ENCODE peak calls at places on chromosome 12, in ten cellular contexts. One of them, this sample, is unnamed. For H3K4me1 and H3K36me3, the result is how much of the 10 kb centered on the place peaks cover.

GRCh38 chr12:105083041-105083440 is 1.2 kb downstream of the ALDH1L2 start:
- DNase-seq in left ventricle myocardium inferior: no peak
- DNase-seq in lower lobe of right lung: no peak
- DNase-seq in thyroid gland: no peak
- DNase-seq in upper lobe of right lung: no peak
- DNase-seq in small intestine: no peak
- DNase-seq in esophagus squamous epithelium: no peak
- DNase-seq in neuronal stem cell: no peak
- DNase-seq in sigmoid colon: no peak
- DNase-seq in body of pancreas: peak
- DNase-seq in this sample: no peak

GRCh38 chr12:67436230-67436629 is 167.1 kb downstream of the CAND1 start:
- DNase-seq in body of pancreas: no peak
- DNase-seq in thyroid gland: no peak
- DNase-seq in neuronal stem cell: no peak
- DNase-seq in sigmoid colon: no peak
- DNase-seq in esophagus squamous epithelium: no peak
- DNase-seq in lower lobe of right lung: no peak
- DNase-seq in small intestine: no peak
- DNase-seq in left ventricle myocardium inferior: no peak
- DNase-seq in upper lobe of right lung: no peak
- DNase-seq in this sample: no peak

GRCh38 chr12:126353604-126354003 is 1288.4 kb downstream of the AACS start:
- DNase-seq in neuronal stem cell: no peak
- DNase-seq in upper lobe of right lung: no peak
- DNase-seq in body of pancreas: no peak
- DNase-seq in sigmoid colon: no peak
- DNase-seq in small intestine: no peak
- DNase-seq in thyroid gland: no peak
- DNase-seq in esophagus squamous epithelium: no peak
- DNase-seq in lower lobe of right lung: no peak
- DNase-seq in left ventricle myocardium inferior: no peak
- DNase-seq in this sample: no peak

GRCh38 chr12:169528-170360 is 44.2 kb downstream of the SLC6A12 start:
- DNase-seq in neuronal stem cell: no peak
- DNase-seq in small intestine: no peak
- DNase-seq in body of pancreas: no peak
- DNase-seq in esophagus squamous epithelium: no peak
- DNase-seq in thyroid gland: no peak
- DNase-seq in sigmoid colon: no peak
- DNase-seq in upper lobe of right lung: no peak
- DNase-seq in lower lobe of right lung: no peak
- DNase-seq in left ventricle myocardium inferior: no peak
- DNase-seq in this sample: no peak

GRCh38 chr12:46921048-46921753 is 95.4 kb upstream of the SLC38A4 start:
- DNase-seq in lower lobe of right lung: no peak
- DNase-seq in sigmoid colon: no peak
- DNase-seq in neuronal stem cell: no peak
- DNase-seq in left ventricle myocardium inferior: no peak
- DNase-seq in esophagus squamous epithelium: no peak
- DNase-seq in upper lobe of right lung: no peak
- DNase-seq in body of pancreas: no peak
- DNase-seq in small intestine: no peak
- DNase-seq in thyroid gland: no peak
- DNase-seq in this sample: no peak

GRCh38 chr12:93060666-93061413 is 131.7 kb upstream of the EEA1 start:
- DNase-seq in sigmoid colon: peak
- DNase-seq in neuronal stem cell: no peak
- DNase-seq in left ventricle myocardium inferior: no peak
- DNase-seq in small intestine: no peak
- DNase-seq in esophagus squamous epithelium: no peak
- DNase-seq in thyroid gland: no peak
- DNase-seq in lower lobe of right lung: no peak
- DNase-seq in upper lobe of right lung: no peak
- DNase-seq in body of pancreas: peak
- DNase-seq in this sample: no peak

GRCh38 chr12:131347345-131347714 is 363.6 kb upstream of the SFSWAP start:
- DNase-seq in upper lobe of right lung: no peak
- DNase-seq in sigmoid colon: no peak
- DNase-seq in lower lobe of right lung: no peak
- DNase-seq in left ventricle myocardium inferior: no peak
- DNase-seq in thyroid gland: no peak
- DNase-seq in esophagus squamous epithelium: no peak
- DNase-seq in small intestine: no peak
- DNase-seq in neuronal stem cell: no peak
- DNase-seq in body of pancreas: no peak
- DNase-seq in this sample: no peak

GRCh38 chr12:41514050-41514449 is 325.9 kb downstream of the PDZRN4 start:
- DNase-seq in body of pancreas: no peak
- DNase-seq in lower lobe of right lung: no peak
- DNase-seq in thyroid gland: no peak
- DNase-seq in esophagus squamous epithelium: no peak
- DNase-seq in left ventricle myocardium inferior: no peak
- DNase-seq in upper lobe of right lung: no peak
- DNase-seq in sigmoid colon: no peak
- DNase-seq in small intestine: no peak
- DNase-seq in neuronal stem cell: no peak
- DNase-seq in this sample: no peak

GRCh38 chr12:111405856-111406473 is at the start of gene SH2B3:
- DNase-seq in body of pancreas: no peak
- DNase-seq in lower lobe of right lung: no peak
- DNase-seq in left ventricle myocardium inferior: no peak
- DNase-seq in sigmoid colon: no peak
- DNase-seq in thyroid gland: no peak
- DNase-seq in upper lobe of right lung: no peak
- DNase-seq in neuronal stem cell: no peak
- DNase-seq in small intestine: no peak
- DNase-seq in esophagus squamous epithelium: no peak
- DNase-seq in this sample: peak

GRCh38 chr12:111408116-111408440 is 2.4 kb downstream of the SH2B3 start:
- DNase-seq in lower lobe of right lung: no peak
- DNase-seq in upper lobe of right lung: no peak
- DNase-seq in small intestine: no peak
- DNase-seq in neuronal stem cell: no peak
- DNase-seq in thyroid gland: no peak
- DNase-seq in body of pancreas: no peak
- DNase-seq in esophagus squamous epithelium: no peak
- DNase-seq in left ventricle myocardium inferior: no peak
- DNase-seq in sigmoid colon: no peak
- DNase-seq in this sample: no peak

GRCh38 chr12:111406474-111407370 is 999 bp downstream of the SH2B3 start:
- DNase-seq in small intestine: no peak
- DNase-seq in upper lobe of right lung: peak
- DNase-seq in left ventricle myocardium inferior: peak
- DNase-seq in lower lobe of right lung: peak
- DNase-seq in body of pancreas: peak
- DNase-seq in esophagus squamous epithelium: no peak
- DNase-seq in neuronal stem cell: no peak
- DNase-seq in thyroid gland: no peak
- DNase-seq in sigmoid colon: peak
- DNase-seq in this sample: peak

GRCh38 chr12:111408686-111409402 is 3.1 kb downstream of the SH2B3 start:
- DNase-seq in neuronal stem cell: no peak
- DNase-seq in esophagus squamous epithelium: no peak
- DNase-seq in lower lobe of right lung: no peak
- DNase-seq in small intestine: no peak
- DNase-seq in thyroid gland: no peak
- DNase-seq in upper lobe of right lung: no peak
- DNase-seq in left ventricle myocardium inferior: no peak
- DNase-seq in sigmoid colon: no peak
- DNase-seq in body of pancreas: no peak
- DNase-seq in this sample: no peak

GRCh38 chr12:111407371-111408115 is 1.8 kb downstream of the SH2B3 start:
- DNase-seq in left ventricle myocardium inferior: no peak
- DNase-seq in lower lobe of right lung: no peak
- DNase-seq in small intestine: no peak
- DNase-seq in neuronal stem cell: no peak
- DNase-seq in esophagus squamous epithelium: no peak
- DNase-seq in sigmoid colon: no peak
- DNase-seq in body of pancreas: no peak
- DNase-seq in thyroid gland: no peak
- DNase-seq in upper lobe of right lung: no peak
- DNase-seq in this sample: no peak
- H3K4me1 ChIP-seq in left ventricle myocardium inferior: half or more
- H3K4me1 ChIP-seq in lower lobe of right lung: half or more
- H3K4me1 ChIP-seq in small intestine: under half
- H3K4me1 ChIP-seq in neuronal stem cell: under half
- H3K4me1 ChIP-seq in esophagus squamous epithelium: half or more
- H3K4me1 ChIP-seq in sigmoid colon: half or more
- H3K4me1 ChIP-seq in body of pancreas: half or more
- H3K4me1 ChIP-seq in thyroid gland: half or more
- H3K4me1 ChIP-seq in upper lobe of right lung: half or more
- H3K4me1 ChIP-seq in this sample: half or more

DNA sequence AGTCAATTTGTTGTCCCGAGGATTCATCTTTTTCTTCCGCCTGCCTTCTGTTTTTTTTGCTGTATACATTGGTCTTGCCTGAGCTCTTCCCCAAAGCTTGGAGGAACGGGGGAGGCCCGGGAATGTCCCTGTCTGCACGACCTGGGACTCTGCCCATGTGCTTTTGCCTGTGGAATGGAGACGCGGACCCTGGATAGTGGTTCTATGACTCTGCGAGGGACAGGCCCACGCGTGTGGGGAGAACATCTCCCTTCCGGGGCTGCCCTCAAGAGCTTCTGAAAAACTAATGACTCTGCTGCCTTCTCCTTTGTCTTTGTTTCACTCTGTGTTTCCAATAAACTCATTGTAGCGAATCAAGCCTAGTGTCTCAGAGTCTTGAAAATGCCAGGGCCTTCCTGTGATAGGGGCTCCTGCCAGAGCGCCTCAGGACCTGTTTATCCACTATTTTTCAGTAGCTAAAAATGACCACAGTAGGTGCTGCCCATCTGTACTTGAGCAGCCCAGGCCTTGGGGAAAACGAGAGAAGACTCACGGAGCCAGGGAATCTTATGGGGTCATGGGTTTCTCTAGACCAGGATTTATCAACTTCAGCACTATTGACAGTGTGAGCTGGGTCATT is 12.3 kb downstream of the KRT83 start:
- DNase-seq in left ventricle myocardium inferior: no peak
- DNase-seq in esophagus squamous epithelium: no peak
- DNase-seq in small intestine: no peak
- DNase-seq in body of pancreas: no peak
- DNase-seq in neuronal stem cell: no peak
- DNase-seq in thyroid gland: peak
- DNase-seq in upper lobe of right lung: no peak
- DNase-seq in lower lobe of right lung: no peak
- DNase-seq in sigmoid colon: no peak
- DNase-seq in this sample: no peak
- H3K27ac ChIP-seq in left ventricle myocardium inferior: no peak
- H3K27ac ChIP-seq in esophagus squamous epithelium: peak
- H3K27ac ChIP-seq in small intestine: no peak
- H3K27ac ChIP-seq in body of pancreas: no peak
- H3K27ac ChIP-seq in neuronal stem cell: no peak
- H3K27ac ChIP-seq in thyroid gland: peak
- H3K27ac ChIP-seq in upper lobe of right lung: no peak
- H3K27ac ChIP-seq in lower lobe of right lung: peak
- H3K27ac ChIP-seq in sigmoid colon: peak
- H3K27ac ChIP-seq in this sample: no peak

GRCh38 chr12:119749666-119750065 is 81.7 kb downstream of the PRKAB1 start:
- DNase-seq in esophagus squamous epithelium: no peak
- DNase-seq in thyroid gland: no peak
- DNase-seq in sigmoid colon: no peak
- DNase-seq in neuronal stem cell: no peak
- DNase-seq in small intestine: no peak
- DNase-seq in left ventricle myocardium inferior: no peak
- DNase-seq in lower lobe of right lung: no peak
- DNase-seq in body of pancreas: no peak
- DNase-seq in upper lobe of right lung: no peak
- DNase-seq in this sample: no peak
- H3K36me3 ChIP-seq in esophagus squamous epithelium: under half
- H3K36me3 ChIP-seq in thyroid gland: under half
- H3K36me3 ChIP-seq in sigmoid colon: under half
- H3K36me3 ChIP-seq in neuronal stem cell: under half
- H3K36me3 ChIP-seq in small intestine: under half
- H3K36me3 ChIP-seq in left ventricle myocardium inferior: under half
- H3K36me3 ChIP-seq in lower lobe of right lung: under half
- H3K36me3 ChIP-seq in body of pancreas: under half
- H3K36me3 ChIP-seq in upper lobe of right lung: under half
- H3K36me3 ChIP-seq in this sample: under half

GRCh38 chr12:6097384-6097783 is 27.1 kb downstream of the VWF start:
- DNase-seq in body of pancreas: no peak
- DNase-seq in left ventricle myocardium inferior: no peak
- DNase-seq in thyroid gland: no peak
- DNase-seq in small intestine: no peak
- DNase-seq in neuronal stem cell: no peak
- DNase-seq in sigmoid colon: no peak
- DNase-seq in lower lobe of right lung: no peak
- DNase-seq in esophagus squamous epithelium: no peak
- DNase-seq in upper lobe of right lung: no peak
- DNase-seq in this sample: no peak
- H3K4me1 ChIP-seq in body of pancreas: under half
- H3K4me1 ChIP-seq in left ventricle myocardium inferior: half or more
- H3K4me1 ChIP-seq in thyroid gland: under half
- H3K4me1 ChIP-seq in small intestine: under half
- H3K4me1 ChIP-seq in neuronal stem cell: under half
- H3K4me1 ChIP-seq in sigmoid colon: under half
- H3K4me1 ChIP-seq in lower lobe of right lung: under half
- H3K4me1 ChIP-seq in esophagus squamous epithelium: under half
- H3K4me1 ChIP-seq in upper lobe of right lung: under half
- H3K4me1 ChIP-seq in this sample: under half

GRCh38 chr12:49637401-49637800 is 14.0 kb downstream of the PRPF40B start:
- DNase-seq in thyroid gland: peak
- DNase-seq in sigmoid colon: peak
- DNase-seq in esophagus squamous epithelium: no peak
- DNase-seq in left ventricle myocardium inferior: no peak
- DNase-seq in lower lobe of right lung: no peak
- DNase-seq in upper lobe of right lung: no peak
- DNase-seq in neuronal stem cell: no peak
- DNase-seq in small intestine: no peak
- DNase-seq in body of pancreas: no peak
- DNase-seq in this sample: no peak
- H3K27ac ChIP-seq in thyroid gland: peak
- H3K27ac ChIP-seq in sigmoid colon: peak
- H3K27ac ChIP-seq in esophagus squamous epithelium: peak
- H3K27ac ChIP-seq in left ventricle myocardium inferior: peak
- H3K27ac ChIP-seq in lower lobe of right lung: no peak
- H3K27ac ChIP-seq in upper lobe of right lung: no peak
- H3K27ac ChIP-seq in neuronal stem cell: no peak
- H3K27ac ChIP-seq in small intestine: no peak
- H3K27ac ChIP-seq in body of pancreas: no peak
- H3K27ac ChIP-seq in this sample: no peak